ENCODE peak calls at places on chromosomes 2 and 18, in six cellular contexts. D, H, A, M, B and T are unnamed samples.

GRCh38 chr2:38113999-38114708 is 38.2 kb upstream of the CYP1B1 start:
- ATAC-seq in D (no peak), H (peak; percentile 80), A (no peak), M (peak; percentile 34), B (no peak), T (no peak)

GRCh38 chr2:100976634-100977391 is 25.3 kb upstream of the RPL31 start:
- ATAC-seq in D (peak; percentile 90), H (no peak), A (no peak), M (peak; percentile 92), B (no peak), T (peak; percentile 69)

GRCh38 chr2:101520246-101520645 is 45.3 kb upstream of the RFX8 start:
- ATAC-seq in D (no peak), H (no peak), A (peak; percentile 30), M (no peak), B (no peak), T (no peak)

GRCh38 chr2:207115715-207116364 is 49.9 kb downstream of the KLF7 start:
- ATAC-seq in D (peak; percentile 60), H (no peak), A (no peak), M (no peak), B (no peak), T (no peak)

GRCh38 chr2:241461693-241462677 is 46.4 kb downstream of the STK25 start:
- ATAC-seq in D (no peak), H (peak; percentile 54), A (peak; percentile 57), M (no peak), B (no peak), T (no peak)

GRCh38 chr18:47100214-47100831 is 50.0 kb downstream of the HDHD2 start:
- ATAC-seq in D (peak; percentile 89), H (peak; percentile 81), A (peak; percentile 87), M (no peak), B (peak; percentile 68), T (peak; percentile 55)

GRCh38 chr2:42792583-42793313 is at the start of gene HAAO:
- ATAC-seq in D (no peak), H (peak; percentile 72), A (no peak), M (peak; percentile 71), B (peak; percentile 20), T (peak; percentile 30)

GRCh38 chr2:216930716-216931115 is 70.9 kb upstream of the TNP1 start:
- ATAC-seq in D (no peak), H (no peak), A (no peak), M (no peak), B (no peak), T (no peak)

GRCh38 chr2:25891672-25892071 is 13.4 kb upstream of the ASXL2 start:
- ATAC-seq in D (no peak), H (no peak), A (no peak), M (no peak), B (no peak), T (no peak)

GRCh38 chr2:148813603-148814065 is 61.4 kb upstream of the KIF5C start:
- ATAC-seq in D (no peak), H (peak; percentile 34), A (no peak), M (peak; percentile 99), B (peak; percentile 95), T (peak; percentile 97)